ENCODE peak calls at places on chromosome 16, in nine cellular contexts. One of them, this sample, is unnamed. For H3K4me1, the result is how much of the 10 kb centered on the place peaks cover.

GRCh38 chr16:11797166-11797956 is at the start of gene ZC3H7A:
- ATAC-seq in HCT116: peak
- ATAC-seq in GM12878: peak
- ATAC-seq in A549: peak
- ATAC-seq in right lobe of liver: peak
- ATAC-seq in heart left ventricle: peak
- ATAC-seq in body of pancreas: peak
- ATAC-seq in K562: peak
- ATAC-seq in HepG2: peak
- ATAC-seq in this sample: peak

GRCh38 chr16:12425134-12425941 is 378.3 kb downstream of the CPPED1 start:
- ATAC-seq in heart left ventricle: no peak
- ATAC-seq in GM12878: no peak
- ATAC-seq in A549: peak
- ATAC-seq in HCT116: no peak
- ATAC-seq in right lobe of liver: peak
- ATAC-seq in HepG2: peak
- ATAC-seq in body of pancreas: no peak
- ATAC-seq in K562: no peak
- ATAC-seq in this sample: no peak

GRCh38 chr16:30418350-30419181 is 11.2 kb downstream of the ZNF771 start:
- ATAC-seq in right lobe of liver: no peak
- ATAC-seq in body of pancreas: no peak
- ATAC-seq in K562: no peak
- ATAC-seq in A549: peak
- ATAC-seq in GM12878: no peak
- ATAC-seq in heart left ventricle: no peak
- ATAC-seq in HepG2: no peak
- ATAC-seq in HCT116: no peak
- ATAC-seq in this sample: no peak

GRCh38 chr16:3142770-3143169 is 7.9 kb downstream of the ZNF213 start:
- ATAC-seq in body of pancreas: no peak
- ATAC-seq in GM12878: no peak
- ATAC-seq in K562: no peak
- ATAC-seq in A549: no peak
- ATAC-seq in HCT116: no peak
- ATAC-seq in heart left ventricle: no peak
- ATAC-seq in right lobe of liver: no peak
- ATAC-seq in HepG2: no peak
- ATAC-seq in this sample: no peak

GRCh38 chr16:14133907-14134306 is 62.8 kb downstream of the MRTFB start:
- ATAC-seq in body of pancreas: no peak
- ATAC-seq in HCT116: no peak
- ATAC-seq in right lobe of liver: no peak
- ATAC-seq in K562: no peak
- ATAC-seq in heart left ventricle: no peak
- ATAC-seq in HepG2: no peak
- ATAC-seq in A549: no peak
- ATAC-seq in GM12878: no peak
- ATAC-seq in this sample: no peak

GRCh38 chr16:54842743-54843423 is 87.8 kb upstream of the IRX5 start:
- ATAC-seq in A549: no peak
- ATAC-seq in GM12878: no peak
- ATAC-seq in right lobe of liver: no peak
- ATAC-seq in HCT116: no peak
- ATAC-seq in HepG2: no peak
- ATAC-seq in body of pancreas: no peak
- ATAC-seq in heart left ventricle: no peak
- ATAC-seq in K562: no peak
- ATAC-seq in this sample: no peak

GRCh38 chr16:81554993-81555392 is 110.4 kb downstream of the CMIP start:
- ATAC-seq in body of pancreas: no peak
- ATAC-seq in HepG2: no peak
- ATAC-seq in right lobe of liver: no peak
- ATAC-seq in K562: no peak
- ATAC-seq in GM12878: no peak
- ATAC-seq in HCT116: no peak
- ATAC-seq in heart left ventricle: peak
- ATAC-seq in A549: no peak
- ATAC-seq in this sample: no peak

GRCh38 chr16:27529962-27530361 is 19.8 kb downstream of the GTF3C1 start:
- ATAC-seq in A549: no peak
- ATAC-seq in body of pancreas: no peak
- ATAC-seq in HepG2: no peak
- ATAC-seq in GM12878: no peak
- ATAC-seq in K562: no peak
- ATAC-seq in HCT116: no peak
- ATAC-seq in heart left ventricle: no peak
- ATAC-seq in right lobe of liver: no peak
- ATAC-seq in this sample: no peak

GRCh38 chr16:75555707-75556512 is at the start of gene TMEM231:
- ATAC-seq in HepG2: peak
- ATAC-seq in HCT116: peak
- ATAC-seq in right lobe of liver: peak
- ATAC-seq in heart left ventricle: peak
- ATAC-seq in K562: peak
- ATAC-seq in A549: peak
- ATAC-seq in body of pancreas: peak
- ATAC-seq in GM12878: peak
- ATAC-seq in this sample: peak
- TF ChIP-seq POLR2A in HepG2: peak
- TF ChIP-seq POLR2A in HCT116: peak
- TF ChIP-seq POLR2A in right lobe of liver: no peak
- TF ChIP-seq POLR2A in heart left ventricle: peak
- TF ChIP-seq POLR2A in K562: peak
- TF ChIP-seq POLR2A in A549: peak
- TF ChIP-seq POLR2A in body of pancreas: peak
- TF ChIP-seq POLR2A in GM12878: peak
- TF ChIP-seq POLR2A in this sample: no peak

GRCh38 chr16:85363881-85364280 is 249.2 kb upstream of the GSE1 start:
- ATAC-seq in GM12878: no peak
- ATAC-seq in body of pancreas: no peak
- ATAC-seq in K562: no peak
- ATAC-seq in heart left ventricle: no peak
- ATAC-seq in HepG2: no peak
- ATAC-seq in A549: no peak
- ATAC-seq in HCT116: no peak
- ATAC-seq in right lobe of liver: no peak
- ATAC-seq in this sample: no peak

GRCh38 chr16:85366031-85366763 is 246.9 kb upstream of the GSE1 start:
- ATAC-seq in GM12878: no peak
- ATAC-seq in heart left ventricle: no peak
- ATAC-seq in body of pancreas: no peak
- ATAC-seq in HCT116: no peak
- ATAC-seq in A549: no peak
- ATAC-seq in K562: no peak
- ATAC-seq in right lobe of liver: no peak
- ATAC-seq in HepG2: no peak
- ATAC-seq in this sample: peak

GRCh38 chr16:85363427-85363826 is 249.7 kb upstream of the GSE1 start:
- ATAC-seq in A549: no peak
- ATAC-seq in HCT116: no peak
- ATAC-seq in right lobe of liver: no peak
- ATAC-seq in K562: no peak
- ATAC-seq in GM12878: no peak
- ATAC-seq in HepG2: no peak
- ATAC-seq in body of pancreas: no peak
- ATAC-seq in heart left ventricle: no peak
- ATAC-seq in this sample: no peak

GRCh38 chr16:85364323-85365040 is 248.6 kb upstream of the GSE1 start:
- ATAC-seq in right lobe of liver: no peak
- ATAC-seq in HepG2: no peak
- ATAC-seq in GM12878: no peak
- ATAC-seq in heart left ventricle: no peak
- ATAC-seq in K562: peak
- ATAC-seq in body of pancreas: no peak
- ATAC-seq in HCT116: no peak
- ATAC-seq in A549: no peak
- ATAC-seq in this sample: no peak

GRCh38 chr16:85365120-85365519 is 248.0 kb upstream of the GSE1 start:
- ATAC-seq in A549: no peak
- ATAC-seq in HepG2: no peak
- ATAC-seq in right lobe of liver: no peak
- ATAC-seq in HCT116: peak
- ATAC-seq in heart left ventricle: no peak
- ATAC-seq in K562: peak
- ATAC-seq in GM12878: peak
- ATAC-seq in body of pancreas: no peak
- ATAC-seq in this sample: no peak
- H3K4me1 ChIP-seq in A549: under half
- H3K4me1 ChIP-seq in HepG2: under half
- H3K4me1 ChIP-seq in right lobe of liver: under half
- H3K4me1 ChIP-seq in HCT116: under half
- H3K4me1 ChIP-seq in heart left ventricle: under half
- H3K4me1 ChIP-seq in K562: half or more
- H3K4me1 ChIP-seq in GM12878: under half
- H3K4me1 ChIP-seq in body of pancreas: under half
- H3K4me1 ChIP-seq in this sample: half or more

GRCh38 chr16:56990407-56991286 is 1.3 kb downstream of the NLRC5 start:
- ATAC-seq in HepG2: no peak
- ATAC-seq in K562: no peak
- ATAC-seq in heart left ventricle: no peak
- ATAC-seq in A549: no peak
- ATAC-seq in body of pancreas: no peak
- ATAC-seq in GM12878: peak
- ATAC-seq in HCT116: no peak
- ATAC-seq in right lobe of liver: no peak
- ATAC-seq in this sample: no peak

GRCh38 chr16:56988161-56988947 is 1.0 kb upstream of the NLRC5 start:
- ATAC-seq in K562: no peak
- ATAC-seq in body of pancreas: no peak
- ATAC-seq in HepG2: peak
- ATAC-seq in A549: peak
- ATAC-seq in HCT116: no peak
- ATAC-seq in heart left ventricle: no peak
- ATAC-seq in GM12878: peak
- ATAC-seq in right lobe of liver: peak
- ATAC-seq in this sample: no peak

GRCh38 chr16:56987692-56988091 is 1.7 kb upstream of the NLRC5 start:
- ATAC-seq in body of pancreas: no peak
- ATAC-seq in right lobe of liver: no peak
- ATAC-seq in K562: no peak
- ATAC-seq in A549: no peak
- ATAC-seq in HCT116: no peak
- ATAC-seq in HepG2: no peak
- ATAC-seq in heart left ventricle: no peak
- ATAC-seq in GM12878: no peak
- ATAC-seq in this sample: no peak

GRCh38 chr16:56989988-56990387 is 631 bp downstream of the NLRC5 start:
- ATAC-seq in HepG2: no peak
- ATAC-seq in K562: no peak
- ATAC-seq in A549: no peak
- ATAC-seq in body of pancreas: no peak
- ATAC-seq in GM12878: peak
- ATAC-seq in right lobe of liver: no peak
- ATAC-seq in heart left ventricle: no peak
- ATAC-seq in HCT116: no peak
- ATAC-seq in this sample: no peak

DNA sequence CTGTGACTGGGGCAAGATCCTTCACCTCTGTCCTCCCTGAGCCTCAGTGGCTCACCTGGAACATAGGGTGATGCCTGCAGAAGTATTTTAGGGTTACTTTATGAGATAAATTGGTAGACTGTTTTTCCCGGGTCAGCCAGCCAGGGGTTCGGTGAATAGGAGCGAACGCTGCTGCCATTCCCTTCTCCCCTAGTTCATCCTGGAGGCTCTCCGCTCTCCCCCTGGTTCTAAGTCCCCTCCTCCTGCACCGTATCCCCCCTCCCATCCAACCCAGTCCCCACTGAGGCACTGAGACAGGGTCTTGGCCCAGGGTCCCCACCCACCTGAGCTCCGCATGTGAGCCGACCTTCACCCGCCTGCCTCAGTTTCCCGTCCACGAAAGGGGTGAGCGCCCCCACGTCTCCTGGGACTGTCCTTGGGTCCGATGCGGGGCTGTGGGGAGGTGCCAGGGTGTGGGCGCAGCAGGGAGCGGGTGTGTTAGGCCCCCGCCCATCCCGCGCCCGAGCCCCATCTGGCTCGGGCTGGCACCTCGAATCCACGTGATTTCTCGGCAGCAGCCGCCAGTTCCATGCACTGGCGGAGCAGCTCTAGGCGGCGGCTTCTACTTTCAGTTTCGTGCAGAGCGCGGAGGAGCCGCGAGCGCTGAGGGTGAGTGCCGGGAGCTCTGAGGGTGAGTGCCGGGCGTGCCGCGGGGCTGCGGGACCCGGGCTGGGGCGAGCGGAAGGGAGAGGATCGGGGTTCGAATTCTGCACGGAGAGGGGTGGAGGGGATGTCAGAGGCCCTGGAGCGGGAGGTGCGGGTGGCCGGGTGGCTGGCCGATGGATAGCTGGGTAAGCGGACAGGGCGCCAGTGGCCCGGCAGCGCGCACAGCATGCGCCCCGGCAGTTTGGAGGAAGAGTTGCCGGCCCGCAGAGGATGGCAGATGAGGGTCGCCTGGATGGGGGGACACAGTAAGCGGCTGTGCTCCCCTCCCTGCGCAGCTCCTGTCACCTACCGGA is at the start of gene NLRC5:
- ATAC-seq in body of pancreas: peak
- ATAC-seq in A549: peak
- ATAC-seq in heart left ventricle: peak
- ATAC-seq in HepG2: peak
- ATAC-seq in K562: peak
- ATAC-seq in GM12878: peak
- ATAC-seq in HCT116: peak
- ATAC-seq in right lobe of liver: peak
- ATAC-seq in this sample: peak
- TF ChIP-seq POLR2A in body of pancreas: peak
- TF ChIP-seq POLR2A in A549: no peak
- TF ChIP-seq POLR2A in heart left ventricle: peak
- TF ChIP-seq POLR2A in HepG2: peak
- TF ChIP-seq POLR2A in K562: no peak
- TF ChIP-seq POLR2A in GM12878: peak
- TF ChIP-seq POLR2A in HCT116: peak
- TF ChIP-seq POLR2A in right lobe of liver: peak
- TF ChIP-seq POLR2A in this sample: peak

DNA sequence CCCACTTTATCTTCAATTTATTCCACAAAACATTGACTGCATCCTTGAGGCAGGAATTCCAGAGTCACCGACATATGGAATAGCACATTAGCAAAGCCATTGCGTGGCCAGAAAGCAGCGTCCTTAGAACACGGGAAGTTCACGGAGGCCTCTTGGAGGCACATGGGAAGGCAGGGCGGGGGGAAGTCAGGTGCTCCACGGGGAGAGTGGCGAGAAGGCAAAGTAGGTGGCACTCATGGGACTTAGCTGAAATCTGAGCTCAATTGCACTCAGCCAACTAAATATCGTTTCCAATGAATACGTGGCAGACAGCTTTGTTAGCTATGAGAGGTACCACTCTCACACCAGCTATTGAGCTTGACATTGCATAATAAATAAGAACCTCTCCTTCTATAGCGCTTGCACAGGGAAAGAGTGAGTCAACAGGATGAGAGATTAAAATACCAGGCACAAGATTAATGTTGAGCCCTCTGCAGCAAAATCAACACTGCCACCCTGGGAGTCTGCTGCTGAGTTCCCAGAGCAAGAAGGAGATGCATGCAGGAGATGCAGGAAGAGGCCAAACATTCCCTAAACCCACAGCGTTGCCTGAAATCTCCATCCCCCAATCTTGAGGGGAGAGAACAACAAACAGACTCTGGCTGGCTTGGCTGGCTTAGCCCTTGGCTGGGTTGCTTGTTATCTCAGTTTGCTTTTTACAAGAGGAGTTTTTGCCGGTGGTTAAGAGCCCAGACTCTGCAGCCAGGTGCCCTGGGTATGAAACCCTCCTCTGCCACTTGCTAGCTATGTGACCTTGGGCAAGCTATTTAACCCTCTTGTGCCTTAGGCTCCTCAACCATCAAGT is 28.8 kb downstream of the ABCC12 start:
- ATAC-seq in HCT116: no peak
- ATAC-seq in body of pancreas: peak
- ATAC-seq in HepG2: no peak
- ATAC-seq in K562: no peak
- ATAC-seq in A549: peak
- ATAC-seq in heart left ventricle: peak
- ATAC-seq in right lobe of liver: no peak
- ATAC-seq in GM12878: no peak
- ATAC-seq in this sample: no peak
- H3K4me1 ChIP-seq in HCT116: under half
- H3K4me1 ChIP-seq in body of pancreas: under half
- H3K4me1 ChIP-seq in HepG2: under half
- H3K4me1 ChIP-seq in K562: under half
- H3K4me1 ChIP-seq in A549: half or more
- H3K4me1 ChIP-seq in heart left ventricle: under half
- H3K4me1 ChIP-seq in right lobe of liver: under half
- H3K4me1 ChIP-seq in GM12878: under half
- H3K4me1 ChIP-seq in this sample: under half

This sample was measured in gastroesophageal sphincter.